ENCODE peak calls at places on chromosomes 12 and 14, in six cellular contexts. One of them, this sample, is unnamed. For H3K4me1, the result is how much of the 10 kb centered on the place peaks cover.

GRCh38 chr12:8985213-8985612 is 4.1 kb upstream of the KLRG1 start:
- ATAC-seq in heart right ventricle: no peak
- ATAC-seq in heart left ventricle: no peak
- ATAC-seq in foreskin keratinocyte: no peak
- ATAC-seq in mucosa of descending colon: no peak
- ATAC-seq in HepG2: no peak
- ATAC-seq in this sample: no peak

GRCh38 chr14:96811985-96812667 is 14.9 kb downstream of the VRK1 start:
- ATAC-seq in heart right ventricle: no peak
- ATAC-seq in heart left ventricle: no peak
- ATAC-seq in foreskin keratinocyte: no peak
- ATAC-seq in mucosa of descending colon: no peak
- ATAC-seq in HepG2: no peak
- ATAC-seq in this sample: no peak

GRCh38 chr14:49960453-49960852 is 67.6 kb downstream of the ARF6 start:
- ATAC-seq in heart right ventricle: no peak
- ATAC-seq in heart left ventricle: no peak
- ATAC-seq in foreskin keratinocyte: no peak
- ATAC-seq in mucosa of descending colon: peak
- ATAC-seq in HepG2: no peak
- ATAC-seq in this sample: no peak

GRCh38 chr14:51167587-51168219 is 72.3 kb upstream of the TMX1 start:
- ATAC-seq in heart right ventricle: peak
- ATAC-seq in heart left ventricle: no peak
- ATAC-seq in foreskin keratinocyte: no peak
- ATAC-seq in mucosa of descending colon: peak
- ATAC-seq in HepG2: no peak
- ATAC-seq in this sample: peak

GRCh38 chr14:101853455-101854018 is 92.0 kb downstream of the PPP2R5C start:
- ATAC-seq in heart right ventricle: peak
- ATAC-seq in heart left ventricle: peak
- ATAC-seq in foreskin keratinocyte: no peak
- ATAC-seq in mucosa of descending colon: no peak
- ATAC-seq in HepG2: no peak
- ATAC-seq in this sample: no peak

GRCh38 chr12:28232212-28232928 is 42.1 kb downstream of the CCDC91 start:
- ATAC-seq in heart right ventricle: no peak
- ATAC-seq in heart left ventricle: no peak
- ATAC-seq in foreskin keratinocyte: no peak
- ATAC-seq in mucosa of descending colon: no peak
- ATAC-seq in HepG2: no peak
- ATAC-seq in this sample: no peak

GRCh38 chr12:60844875-60845274 is 1249.0 kb downstream of the SLC16A7 start:
- ATAC-seq in heart right ventricle: no peak
- ATAC-seq in heart left ventricle: no peak
- ATAC-seq in foreskin keratinocyte: no peak
- ATAC-seq in mucosa of descending colon: no peak
- ATAC-seq in HepG2: no peak
- ATAC-seq in this sample: no peak

GRCh38 chr14:102125546-102125945 is 14.2 kb upstream of the WDR20 start:
- ATAC-seq in heart right ventricle: no peak
- ATAC-seq in heart left ventricle: no peak
- ATAC-seq in foreskin keratinocyte: peak
- ATAC-seq in mucosa of descending colon: peak
- ATAC-seq in HepG2: no peak
- ATAC-seq in this sample: no peak

GRCh38 chr12:11564984-11565651 is 84.4 kb upstream of the ETV6 start:
- ATAC-seq in heart right ventricle: no peak
- ATAC-seq in heart left ventricle: no peak
- ATAC-seq in foreskin keratinocyte: no peak
- ATAC-seq in mucosa of descending colon: no peak
- ATAC-seq in HepG2: no peak
- ATAC-seq in this sample: no peak

GRCh38 chr12:64510687-64511086 is 58.8 kb downstream of the TBK1 start:
- ATAC-seq in heart right ventricle: no peak
- ATAC-seq in heart left ventricle: no peak
- ATAC-seq in foreskin keratinocyte: no peak
- ATAC-seq in mucosa of descending colon: no peak
- ATAC-seq in HepG2: no peak
- ATAC-seq in this sample: no peak

GRCh38 chr14:97796511-97796910 is 999.3 kb downstream of the VRK1 start:
- ATAC-seq in heart right ventricle: no peak
- ATAC-seq in heart left ventricle: no peak
- ATAC-seq in foreskin keratinocyte: no peak
- ATAC-seq in mucosa of descending colon: no peak
- ATAC-seq in HepG2: no peak
- ATAC-seq in this sample: no peak

GRCh38 chr12:105357162-105357691 is 26.7 kb downstream of the C12orf75 start:
- ATAC-seq in heart right ventricle: no peak
- ATAC-seq in heart left ventricle: no peak
- ATAC-seq in foreskin keratinocyte: peak
- ATAC-seq in mucosa of descending colon: peak
- ATAC-seq in HepG2: no peak
- ATAC-seq in this sample: no peak

GRCh38 chr12:63955831-63956685 is 111.6 kb downstream of the SRGAP1 start:
- ATAC-seq in heart right ventricle: peak
- ATAC-seq in heart left ventricle: peak
- ATAC-seq in foreskin keratinocyte: peak
- ATAC-seq in mucosa of descending colon: peak
- ATAC-seq in HepG2: no peak
- ATAC-seq in this sample: peak

GRCh38 chr12:62379723-62380045 is 86.9 kb upstream of the MON2 start:
- ATAC-seq in heart right ventricle: no peak
- ATAC-seq in heart left ventricle: no peak
- ATAC-seq in foreskin keratinocyte: no peak
- ATAC-seq in mucosa of descending colon: no peak
- ATAC-seq in HepG2: no peak
- ATAC-seq in this sample: no peak

GRCh38 chr14:81122326-81122725 is 98.4 kb downstream of the GTF2A1 start:
- ATAC-seq in heart right ventricle: no peak
- ATAC-seq in heart left ventricle: no peak
- ATAC-seq in foreskin keratinocyte: no peak
- ATAC-seq in mucosa of descending colon: no peak
- ATAC-seq in HepG2: no peak
- ATAC-seq in this sample: no peak

GRCh38 chr12:117590386-117590785 is 229.0 kb upstream of the NOS1 start:
- ATAC-seq in heart right ventricle: no peak
- ATAC-seq in heart left ventricle: no peak
- ATAC-seq in foreskin keratinocyte: no peak
- ATAC-seq in mucosa of descending colon: no peak
- ATAC-seq in HepG2: no peak
- ATAC-seq in this sample: no peak

GRCh38 chr14:102924632-102925588 is 2.4 kb downstream of the AMN start:
- ATAC-seq in heart right ventricle: no peak
- ATAC-seq in heart left ventricle: no peak
- ATAC-seq in foreskin keratinocyte: no peak
- ATAC-seq in mucosa of descending colon: no peak
- ATAC-seq in HepG2: no peak
- ATAC-seq in this sample: no peak

GRCh38 chr12:68109444-68110217 is 49.9 kb downstream of the IFNG start:
- ATAC-seq in heart right ventricle: no peak
- ATAC-seq in heart left ventricle: no peak
- ATAC-seq in foreskin keratinocyte: no peak
- ATAC-seq in mucosa of descending colon: peak
- ATAC-seq in HepG2: no peak
- ATAC-seq in this sample: no peak

GRCh38 chr14:35161231-35161630 is 38.9 kb downstream of the PRORP start:
- ATAC-seq in heart right ventricle: no peak
- ATAC-seq in heart left ventricle: no peak
- ATAC-seq in foreskin keratinocyte: peak
- ATAC-seq in mucosa of descending colon: no peak
- ATAC-seq in HepG2: no peak
- ATAC-seq in this sample: no peak

GRCh38 chr12:26055087-26055486 is 69.8 kb downstream of the BHLHE41 start:
- ATAC-seq in heart right ventricle: no peak
- ATAC-seq in heart left ventricle: no peak
- ATAC-seq in foreskin keratinocyte: no peak
- ATAC-seq in mucosa of descending colon: no peak
- ATAC-seq in HepG2: no peak
- ATAC-seq in this sample: no peak

GRCh38 chr12:44972746-44973421 is 78.0 kb downstream of the DBX2 start:
- ATAC-seq in heart right ventricle: no peak
- ATAC-seq in heart left ventricle: no peak
- ATAC-seq in foreskin keratinocyte: peak
- ATAC-seq in mucosa of descending colon: no peak
- ATAC-seq in HepG2: peak
- ATAC-seq in this sample: no peak

GRCh38 chr12:18716236-18716635 is 21.6 kb downstream of the PLCZ1 start:
- ATAC-seq in heart right ventricle: no peak
- ATAC-seq in heart left ventricle: no peak
- ATAC-seq in foreskin keratinocyte: no peak
- ATAC-seq in mucosa of descending colon: no peak
- ATAC-seq in HepG2: no peak
- ATAC-seq in this sample: no peak

GRCh38 chr12:69880566-69880965 is 55.5 kb downstream of the MYRFL start:
- ATAC-seq in heart right ventricle: no peak
- ATAC-seq in heart left ventricle: no peak
- ATAC-seq in foreskin keratinocyte: no peak
- ATAC-seq in mucosa of descending colon: no peak
- ATAC-seq in HepG2: no peak
- ATAC-seq in this sample: no peak

GRCh38 chr12:124322271-124322998 is 27.5 kb downstream of the RFLNA start:
- ATAC-seq in heart right ventricle: no peak
- ATAC-seq in heart left ventricle: no peak
- ATAC-seq in foreskin keratinocyte: no peak
- ATAC-seq in mucosa of descending colon: peak
- ATAC-seq in HepG2: no peak
- ATAC-seq in this sample: no peak

GRCh38 chr12:62273724-62274380 is 13.6 kb downstream of the USP15 start:
- ATAC-seq in heart right ventricle: no peak
- ATAC-seq in heart left ventricle: peak
- ATAC-seq in foreskin keratinocyte: no peak
- ATAC-seq in mucosa of descending colon: no peak
- ATAC-seq in HepG2: peak
- ATAC-seq in this sample: no peak

GRCh38 chr12:107027304-107028053 is 40.5 kb upstream of the MTERF2 start:
- ATAC-seq in heart right ventricle: peak
- ATAC-seq in heart left ventricle: peak
- ATAC-seq in foreskin keratinocyte: peak
- ATAC-seq in mucosa of descending colon: peak
- ATAC-seq in HepG2: peak
- ATAC-seq in this sample: peak

GRCh38 chr14:63760014-63760413 is 32.1 kb upstream of the SGPP1 start:
- ATAC-seq in heart right ventricle: no peak
- ATAC-seq in heart left ventricle: no peak
- ATAC-seq in foreskin keratinocyte: no peak
- ATAC-seq in mucosa of descending colon: no peak
- ATAC-seq in HepG2: no peak
- ATAC-seq in this sample: no peak

GRCh38 chr12:33588725-33589405 is 149.2 kb upstream of the SYT10 start:
- ATAC-seq in heart right ventricle: no peak
- ATAC-seq in heart left ventricle: no peak
- ATAC-seq in foreskin keratinocyte: no peak
- ATAC-seq in mucosa of descending colon: peak
- ATAC-seq in HepG2: no peak
- ATAC-seq in this sample: peak

GRCh38 chr12:21371050-21371449 is 1.7 kb upstream of the IAPP start:
- ATAC-seq in heart right ventricle: no peak
- ATAC-seq in heart left ventricle: no peak
- ATAC-seq in foreskin keratinocyte: no peak
- ATAC-seq in mucosa of descending colon: no peak
- ATAC-seq in HepG2: no peak
- ATAC-seq in this sample: no peak

GRCh38 chr12:96098631-96099030 is 63.2 kb upstream of the LTA4H start:
- ATAC-seq in heart right ventricle: no peak
- ATAC-seq in heart left ventricle: no peak
- ATAC-seq in foreskin keratinocyte: no peak
- ATAC-seq in mucosa of descending colon: no peak
- ATAC-seq in HepG2: no peak
- ATAC-seq in this sample: no peak
- H3K4me1 ChIP-seq in heart right ventricle: under half
- H3K4me1 ChIP-seq in heart left ventricle: under half
- H3K4me1 ChIP-seq in foreskin keratinocyte: under half
- H3K4me1 ChIP-seq in mucosa of descending colon: under half
- H3K4me1 ChIP-seq in HepG2: under half
- H3K4me1 ChIP-seq in this sample: under half

GRCh38 chr12:116466536-116466935 is 92.6 kb upstream of the MAP1LC3B2 start:
- ATAC-seq in heart right ventricle: no peak
- ATAC-seq in heart left ventricle: no peak
- ATAC-seq in foreskin keratinocyte: peak
- ATAC-seq in mucosa of descending colon: no peak
- ATAC-seq in HepG2: no peak
- ATAC-seq in this sample: no peak
- TF ChIP-seq CTCF in heart right ventricle: no peak
- TF ChIP-seq CTCF in heart left ventricle: no peak
- TF ChIP-seq CTCF in foreskin keratinocyte: no peak
- TF ChIP-seq CTCF in mucosa of descending colon: no peak
- TF ChIP-seq CTCF in HepG2: no peak
- TF ChIP-seq CTCF in this sample: no peak

GRCh38 chr12:13165578-13166120 is 30.9 kb upstream of the EMP1 start:
- ATAC-seq in heart right ventricle: peak
- ATAC-seq in heart left ventricle: peak
- ATAC-seq in foreskin keratinocyte: peak
- ATAC-seq in mucosa of descending colon: peak
- ATAC-seq in HepG2: no peak
- ATAC-seq in this sample: peak

GRCh38 chr12:13167226-13167625 is 29.3 kb upstream of the EMP1 start:
- ATAC-seq in heart right ventricle: no peak
- ATAC-seq in heart left ventricle: no peak
- ATAC-seq in foreskin keratinocyte: peak
- ATAC-seq in mucosa of descending colon: peak
- ATAC-seq in HepG2: no peak
- ATAC-seq in this sample: no peak

GRCh38 chr12:13169255-13169654 is 27.3 kb upstream of the EMP1 start:
- ATAC-seq in heart right ventricle: no peak
- ATAC-seq in heart left ventricle: no peak
- ATAC-seq in foreskin keratinocyte: no peak
- ATAC-seq in mucosa of descending colon: no peak
- ATAC-seq in HepG2: no peak
- ATAC-seq in this sample: no peak

GRCh38 chr12:13164859-13165577 is 31.5 kb upstream of the EMP1 start:
- ATAC-seq in heart right ventricle: no peak
- ATAC-seq in heart left ventricle: no peak
- ATAC-seq in foreskin keratinocyte: no peak
- ATAC-seq in mucosa of descending colon: no peak
- ATAC-seq in HepG2: no peak
- ATAC-seq in this sample: no peak

GRCh38 chr12:13167906-13168305 is 28.6 kb upstream of the EMP1 start:
- ATAC-seq in heart right ventricle: no peak
- ATAC-seq in heart left ventricle: no peak
- ATAC-seq in foreskin keratinocyte: no peak
- ATAC-seq in mucosa of descending colon: no peak
- ATAC-seq in HepG2: no peak
- ATAC-seq in this sample: no peak
- H3K4me1 ChIP-seq in heart right ventricle: under half
- H3K4me1 ChIP-seq in heart left ventricle: under half
- H3K4me1 ChIP-seq in foreskin keratinocyte: half or more
- H3K4me1 ChIP-seq in mucosa of descending colon: under half
- H3K4me1 ChIP-seq in HepG2: under half
- H3K4me1 ChIP-seq in this sample: under half

DNA sequence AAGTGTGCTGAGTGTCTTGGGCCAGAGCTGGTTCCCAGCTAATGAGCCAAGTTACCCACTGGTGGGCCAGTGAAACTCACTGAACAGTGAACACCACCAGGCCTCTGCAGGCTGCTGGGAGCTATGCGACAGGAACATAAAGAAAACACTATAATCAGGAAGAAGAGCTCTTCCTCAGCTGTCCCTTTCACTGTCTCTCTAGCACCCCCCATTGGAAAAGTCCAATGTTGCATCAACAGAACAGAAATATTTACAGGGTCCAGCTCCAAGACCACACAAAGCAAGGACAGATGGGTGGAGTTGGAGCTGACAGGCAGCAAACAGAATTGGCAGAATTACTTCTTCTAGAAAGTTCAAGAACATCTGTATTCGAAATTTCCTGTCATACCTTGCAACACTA is 903.6 kb upstream of the TMEM132C start:
- ATAC-seq in heart right ventricle: no peak
- ATAC-seq in heart left ventricle: no peak
- ATAC-seq in foreskin keratinocyte: no peak
- ATAC-seq in mucosa of descending colon: no peak
- ATAC-seq in HepG2: no peak
- ATAC-seq in this sample: no peak
- TF ChIP-seq CTCF in heart right ventricle: no peak
- TF ChIP-seq CTCF in heart left ventricle: no peak
- TF ChIP-seq CTCF in foreskin keratinocyte: peak
- TF ChIP-seq CTCF in mucosa of descending colon: no peak
- TF ChIP-seq CTCF in HepG2: no peak
- TF ChIP-seq CTCF in this sample: no peak

This sample was measured in gastroesophageal sphincter.